ENCODE peak calls at places on chromosomes 2 and 18, in four cellular contexts. D, V, J and B are unnamed samples.

GRCh38 chr18:21327101-21327500 is 85.1 kb downstream of the GREB1L start:
- DNase-seq in D (no peak), V (no peak), J (no peak), B (no peak)

GRCh38 chr2:203925512-203926158 is 10.9 kb upstream of the ICOS start:
- DNase-seq in D (no peak), V (no peak), J (no peak), B (no peak)

GRCh38 chr2:198756166-198756565 is 701.6 kb downstream of the SATB2 start:
- DNase-seq in D (peak), V (peak), J (no peak), B (peak)

GRCh38 chr2:236819275-236820002 is 249.8 kb downstream of the ACKR3 start:
- DNase-seq in D (no peak), V (no peak), J (no peak), B (no peak)

GRCh38 chr2:107362973-107363372 is 463.7 kb upstream of the RGPD4 start:
- DNase-seq in D (no peak), V (peak), J (no peak), B (no peak)

GRCh38 chr2:68663371-68664156 is 20.2 kb downstream of the PROKR1 start:
- DNase-seq in D (no peak), V (no peak), J (no peak), B (no peak)

GRCh38 chr2:101255501-101255900 is 2.8 kb downstream of the CNOT11 start:
- DNase-seq in D (peak), V (peak), J (no peak), B (peak)

GRCh38 chr2:160241251-160242137 is 41.4 kb upstream of the ITGB6 start:
- DNase-seq in D (peak), V (peak), J (peak), B (peak)

GRCh38 chr2:238069021-238069709 is 8.4 kb downstream of the SCLY start:
- DNase-seq in D (no peak), V (no peak), J (no peak), B (no peak)

GRCh38 chr18:955379-956066 is 50.9 kb downstream of the ADCYAP1 start:
- DNase-seq in D (no peak), V (no peak), J (no peak), B (no peak)

GRCh38 chr18:79610461-79611039 is 69.1 kb upstream of the CTDP1 start:
- DNase-seq in D (no peak), V (no peak), J (no peak), B (no peak)

GRCh38 chr2:9755638-9756037 is 87.6 kb upstream of the TAF1B start:
- DNase-seq in D (no peak), V (no peak), J (no peak), B (no peak)

GRCh38 chr2:177165103-177165583 is 47.5 kb upstream of the HNRNPA3 start:
- DNase-seq in D (peak), V (peak), J (peak), B (peak)

GRCh38 chr2:241273552-241273988 is 41.9 kb downstream of the HDLBP start:
- DNase-seq in D (no peak), V (no peak), J (no peak), B (no peak)

GRCh38 chr2:12709207-12709522 is 7.6 kb upstream of the TRIB2 start:
- DNase-seq in D (no peak), V (no peak), J (no peak), B (no peak)

GRCh38 chr18:8883409-8883668 is 178.0 kb downstream of the MTCL1 start:
- DNase-seq in D (no peak), V (no peak), J (no peak), B (no peak)

GRCh38 chr2:185108588-185108987 is 510.3 kb downstream of the ZNF804A start:
- DNase-seq in D (no peak), V (no peak), J (no peak), B (no peak)

GRCh38 chr2:147867050-147867449 is 22.2 kb downstream of the ACVR2A start:
- DNase-seq in D (no peak), V (no peak), J (no peak), B (no peak)

GRCh38 chr2:235002198-235003095 is 50.6 kb downstream of the SH3BP4 start:
- DNase-seq in D (no peak), V (peak), J (peak), B (peak)

GRCh38 chr2:205731521-205731965 is 49.2 kb downstream of the NRP2 start:
- DNase-seq in D (peak), V (peak), J (no peak), B (peak)

GRCh38 chr2:239287461-239287860 is 113.4 kb downstream of the HDAC4 start:
- DNase-seq in D (no peak), V (no peak), J (no peak), B (peak)

GRCh38 chr18:47944972-47945843 is 14.7 kb upstream of the SMAD2 start:
- DNase-seq in D (peak), V (peak), J (peak), B (peak)

GRCh38 chr18:37570336-37570930 is 4.8 kb upstream of the CELF4 start:
- DNase-seq in D (no peak), V (no peak), J (no peak), B (no peak)

GRCh38 chr2:102664439-102665042 is 45.2 kb downstream of the SLC9A2 start:
- DNase-seq in D (no peak), V (peak), J (no peak), B (no peak)

GRCh38 chr18:9831046-9831722 is 54.6 kb upstream of the TXNDC2 start:
- DNase-seq in D (no peak), V (no peak), J (peak), B (no peak)

GRCh38 chr2:108612153-108612513 is 77.9 kb downstream of the LIMS1 start:
- DNase-seq in D (peak), V (peak), J (no peak), B (no peak)

GRCh38 chr18:49691177-49691608 is 122.1 kb downstream of the ACAA2 start:
- DNase-seq in D (peak), V (peak), J (no peak), B (peak)

GRCh38 chr2:237998530-237998929 is 31.7 kb downstream of the UBE2F start:
- DNase-seq in D (peak), V (peak), J (no peak), B (peak)

GRCh38 chr2:127093648-127094210 is 13.2 kb downstream of the BIN1 start:
- DNase-seq in D (no peak), V (no peak), J (no peak), B (no peak)

GRCh38 chr2:8636041-8636491 is 45.8 kb upstream of the ID2 start:
- DNase-seq in D (peak), V (peak), J (no peak), B (peak)

GRCh38 chr2:135984199-135985017 is 1.0 kb downstream of the DARS1 start:
- DNase-seq in D (no peak), V (no peak), J (no peak), B (no peak)

GRCh38 chr2:187554704-187555082 is 458 bp upstream of the TFPI start:
- DNase-seq in D (no peak), V (no peak), J (no peak), B (no peak)

GRCh38 chr2:187552959-187553681 is 1.1 kb downstream of the TFPI start:
- DNase-seq in D (peak), V (peak), J (no peak), B (peak)

GRCh38 chr2:187550797-187551306 is 3.4 kb downstream of the TFPI start:
- DNase-seq in D (no peak), V (no peak), J (no peak), B (no peak)

GRCh38 chr2:187552381-187552780 is 1.9 kb downstream of the TFPI start:
- DNase-seq in D (no peak), V (no peak), J (no peak), B (no peak)

DNA sequence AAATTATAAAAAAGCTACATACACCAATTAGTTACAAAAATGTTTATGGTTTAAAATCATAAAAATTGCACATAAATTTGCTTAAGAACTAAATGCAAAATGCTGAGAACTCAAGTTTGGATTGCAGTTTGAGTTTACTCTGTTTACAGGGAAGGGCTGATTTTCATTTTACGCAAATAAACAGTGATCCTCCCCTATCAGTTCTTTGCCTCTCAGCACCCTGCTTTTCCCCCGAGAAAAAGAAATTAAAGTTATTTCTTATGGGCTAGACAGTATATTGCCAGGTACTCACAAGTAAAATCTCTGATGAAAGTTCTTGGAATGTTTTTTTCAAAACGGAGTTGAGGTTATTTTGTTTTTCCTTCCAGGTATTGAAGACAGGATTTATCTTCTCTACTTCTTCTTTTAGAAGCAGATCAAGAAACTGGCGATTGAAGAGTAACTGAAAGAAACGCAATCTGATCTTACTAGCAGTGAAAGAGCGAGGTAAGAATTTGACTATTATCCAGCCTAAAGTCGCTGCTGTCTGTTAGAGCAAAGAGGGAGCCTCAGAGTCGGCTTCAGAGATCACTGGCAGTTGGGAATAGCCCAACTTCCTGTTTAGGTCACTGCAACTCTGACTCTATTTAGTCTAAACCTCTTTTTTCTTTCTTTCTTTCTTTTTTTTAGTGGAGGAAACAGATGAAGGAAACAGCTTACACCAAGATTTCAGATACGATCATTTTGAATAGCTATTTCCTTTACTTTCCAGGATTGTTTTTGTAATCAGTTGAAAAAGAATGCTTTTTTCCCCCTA is at the start of gene TFPI:
- DNase-seq in D (peak), V (peak), J (no peak), B (peak)
- H3K4me3 ChIP-seq in D (peak), V (peak), J (peak), B (peak)

GRCh38 chr18:26164571-26164970 is 30.9 kb downstream of the PSMA8 start:
- DNase-seq in D (no peak), V (no peak), J (no peak), B (no peak)

GRCh38 chr18:26157326-26157725 is 23.7 kb downstream of the PSMA8 start:
- DNase-seq in D (no peak), V (no peak), J (no peak), B (no peak)

DNA sequence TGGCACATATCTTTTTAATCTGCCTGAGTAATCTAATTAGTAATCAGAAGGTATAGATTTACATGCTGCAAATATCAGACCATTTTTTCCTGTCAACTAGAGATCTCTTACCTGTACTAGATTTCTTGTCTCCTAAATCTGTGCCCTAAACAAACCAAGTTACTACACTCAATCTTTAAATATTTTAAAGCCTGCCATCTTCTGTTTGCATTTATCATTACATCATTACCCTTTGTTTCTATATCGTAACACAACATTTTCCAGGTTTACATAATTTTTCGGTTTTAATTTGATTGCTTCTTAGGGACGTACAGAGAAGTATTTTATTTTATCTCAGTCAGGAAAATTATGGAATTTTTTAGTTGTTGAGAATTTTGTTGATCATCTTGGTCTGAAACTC is 25.7 kb downstream of the PSMA8 start:
- DNase-seq in D (no peak), V (peak), J (no peak), B (peak)
- TF ChIP-seq CTCF in D (peak), V (peak), J (peak), B (peak)

GRCh38 chr2:224885836-224886547 is 156.3 kb downstream of the DOCK10 start:
- DNase-seq in D (peak), V (peak), J (no peak), B (peak)
- H3K4me3 ChIP-seq in D (no peak), V (peak), J (no peak), B (no peak)

GRCh38 chr2:188217266-188217665 is 74.4 kb upstream of the GULP1 start:
- DNase-seq in D (no peak), V (no peak), J (no peak), B (no peak)

GRCh38 chr2:188220535-188220934 is 71.1 kb upstream of the GULP1 start:
- DNase-seq in D (no peak), V (no peak), J (no peak), B (no peak)
- TF ChIP-seq CTCF in D (no peak), V (no peak), J (no peak), B (no peak)

GRCh38 chr2:230902180-230902899 is 22.7 kb downstream of the GPR55 start:
- DNase-seq in D (peak), V (peak), J (peak), B (peak)

GRCh38 chr2:230899786-230900185 is 25.3 kb downstream of the GPR55 start:
- DNase-seq in D (no peak), V (no peak), J (no peak), B (no peak)

GRCh38 chr2:230900336-230900995 is 24.6 kb downstream of the GPR55 start:
- DNase-seq in D (no peak), V (no peak), J (no peak), B (no peak)

GRCh38 chr2:230899287-230899686 is 25.8 kb downstream of the GPR55 start:
- DNase-seq in D (no peak), V (no peak), J (no peak), B (no peak)

GRCh38 chr2:230901006-230901405 is 24.0 kb downstream of the GPR55 start:
- DNase-seq in D (no peak), V (no peak), J (no peak), B (no peak)
- H3K4me3 ChIP-seq in D (no peak), V (no peak), J (no peak), B (no peak)